ENCODE peak calls at places on chromosomes 3 and 15, in four cellular contexts. E is AG04449, M is neural crest cell, H is cardiac fibroblast. I is an unnamed sample.

GRCh38 chr3:52217409-52217805 is 8.0 kb downstream of the TLR9 start:
- DNase-seq in E (no peak), M (no peak), H (no peak), I (no peak)

GRCh38 chr3:113746955-113747718 is at the start of gene ATP6V1A:
- DNase-seq in E (no peak), M (no peak), H (peak; percentile 30), I (no peak)

GRCh38 chr3:189842681-189843602 is 211.8 kb downstream of the TP63 start:
- DNase-seq in E (no peak), M (no peak), H (no peak), I (peak; percentile 93)

GRCh38 chr3:142028174-142028833 is 121.0 kb downstream of the TFDP2 start:
- DNase-seq in E (peak; percentile 19), M (peak; percentile 29), H (peak; percentile 90), I (peak; percentile 74)

GRCh38 chr3:196995646-196996355 is 27.2 kb upstream of the PIGZ start:
- DNase-seq in E (no peak), M (no peak), H (no peak), I (no peak)

GRCh38 chr15:52730594-52730993 is 51.4 kb upstream of the ATOSA start:
- DNase-seq in E (no peak), M (no peak), H (no peak), I (no peak)

GRCh38 chr15:74798388-74799254 is 14.0 kb upstream of the LMAN1L start:
- DNase-seq in E (no peak), M (no peak), H (no peak), I (no peak)

GRCh38 chr3:127700406-127700805 is 27.7 kb downstream of the ABTB1 start:
- DNase-seq in E (no peak), M (no peak), H (no peak), I (no peak)

GRCh38 chr3:62161306-62161705 is 212.0 kb downstream of the FEZF2 start:
- DNase-seq in E (no peak), M (no peak), H (peak; percentile 84), I (peak; percentile 41)

GRCh38 chr15:34708422-34708821 is 46.4 kb downstream of the GJD2 start:
- DNase-seq in E (no peak), M (no peak), H (peak; percentile 68), I (peak; percentile 61)

GRCh38 chr3:67037615-67038014 is 39.5 kb downstream of the KBTBD8 start:
- DNase-seq in E (no peak), M (no peak), H (peak; percentile 57), I (no peak)
- TF ChIP-seq CTCF in E (no peak), M (no peak), H (no peak), I (peak; percentile 11)

DNA sequence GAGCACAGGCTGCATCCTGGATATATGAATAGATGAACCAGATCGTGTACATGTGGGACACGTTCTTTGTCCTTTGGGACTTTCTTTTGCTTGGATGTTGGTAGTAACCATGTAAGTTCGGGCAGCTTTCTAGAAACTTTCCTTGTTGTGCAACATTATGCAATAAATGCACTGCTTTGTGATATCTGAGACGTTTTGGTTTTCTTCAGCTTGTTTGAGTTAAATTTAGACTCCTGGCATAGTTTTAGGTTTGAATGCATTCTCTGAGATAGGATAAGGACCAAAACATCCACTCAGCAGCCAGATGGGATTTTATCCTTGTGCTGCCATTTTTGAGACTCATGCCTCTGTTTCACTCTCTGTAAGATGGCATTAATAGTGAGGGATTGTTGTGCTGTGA is 158.9 kb downstream of the IGF1R start:
- DNase-seq in E (peak; percentile 71), M (no peak), H (peak; percentile 80), I (peak; percentile 30)
- TF ChIP-seq CTCF in E (no peak), M (no peak), H (no peak), I (no peak)

GRCh38 chr3:119160815-119161214 is 12.6 kb upstream of the UPK1B start:
- DNase-seq in E (no peak), M (no peak), H (no peak), I (no peak)

GRCh38 chr3:119156868-119157267 is 10.9 kb downstream of the TEX55 start:
- DNase-seq in E (no peak), M (no peak), H (no peak), I (no peak)

GRCh38 chr3:119160361-119160760 is 13.0 kb upstream of the UPK1B start:
- DNase-seq in E (no peak), M (no peak), H (no peak), I (no peak)

DNA sequence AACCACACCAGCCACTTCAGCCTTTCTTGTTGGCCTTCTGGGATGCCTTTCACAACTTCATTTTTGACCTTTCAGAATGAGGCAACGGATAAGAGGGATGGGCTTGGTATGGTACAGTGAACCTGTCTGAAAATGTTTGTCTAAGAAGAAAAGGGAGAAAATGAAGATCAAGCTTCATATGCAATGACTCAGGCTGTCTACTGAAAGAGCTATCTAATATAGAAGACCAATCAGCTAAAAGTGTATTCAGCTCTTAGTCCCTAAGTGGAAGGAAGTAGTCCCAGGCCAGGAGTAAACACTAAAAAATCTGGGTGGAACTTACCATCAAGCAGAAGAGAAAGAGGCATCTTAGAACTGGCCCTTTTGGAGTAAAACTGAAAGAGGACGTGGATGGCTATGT is 12.2 kb upstream of the UPK1B start:
- DNase-seq in E (no peak), M (no peak), H (no peak), I (no peak)
- TF ChIP-seq CTCF in E (no peak), M (no peak), H (no peak), I (no peak)

GRCh38 chr3:124843068-124843467 is 44.1 kb downstream of the ITGB5 start:
- DNase-seq in E (no peak), M (no peak), H (no peak), I (no peak)
- TF ChIP-seq CTCF in E (no peak), M (no peak), H (no peak), I (no peak)

GRCh38 chr15:78950906-78951840 is 6.3 kb upstream of the CTSH start:
- DNase-seq in E (no peak), M (no peak), H (no peak), I (no peak)
- TF ChIP-seq CTCF in E (peak; percentile 31), M (peak; percentile 25), H (peak; percentile 8), I (no peak)

I was measured in MCF 10A.